ENCODE peak calls at places on chromosomes 1 and 21, in ten cellular contexts. I is heart right ventricle; L is A549; A is CD8-positive, alpha-beta T cell; Z is left lung; N is fibroblast of lung; M is mammary epithelial cell; D is neural progenitor cell; F is tibial nerve; X is uterus. R is an unnamed sample.

GRCh38 chr21:39630827-39631226 is 18.1 kb downstream of the B3GALT5 start:
- DNase-seq in I (no peak), L (peak), A (no peak), Z (no peak), N (peak), M (no peak), D (no peak), F (no peak), X (no peak), R (no peak)

GRCh38 chr1:201091256-201091655 is 21.0 kb downstream of the CACNA1S start:
- DNase-seq in I (no peak), L (no peak), A (no peak), Z (no peak), N (no peak), M (no peak), D (no peak), F (no peak), X (no peak), R (no peak)

GRCh38 chr1:24890861-24891260 is 39.2 kb downstream of the RUNX3 start:
- DNase-seq in I (no peak), L (no peak), A (no peak), Z (no peak), N (no peak), M (no peak), D (no peak), F (no peak), X (no peak), R (no peak)

GRCh38 chr1:204793259-204793658 is 77.4 kb upstream of the NFASC start:
- DNase-seq in I (no peak), L (no peak), A (no peak), Z (no peak), N (no peak), M (no peak), D (no peak), F (no peak), X (no peak), R (no peak)

GRCh38 chr1:58340156-58340555 is 206.4 kb downstream of the OMA1 start:
- DNase-seq in I (no peak), L (no peak), A (no peak), Z (no peak), N (no peak), M (no peak), D (peak), F (no peak), X (no peak), R (no peak)

GRCh38 chr21:41426656-41427311 is 745 bp downstream of the MX1 start:
- DNase-seq in I (no peak), L (no peak), A (no peak), Z (no peak), N (no peak), M (no peak), D (no peak), F (no peak), X (peak), R (no peak)

GRCh38 chr1:219928791-219929118 is 398 bp upstream of the SLC30A10 start:
- DNase-seq in I (no peak), L (no peak), A (no peak), Z (no peak), N (no peak), M (no peak), D (no peak), F (no peak), X (no peak), R (no peak)

GRCh38 chr1:213728593-213729536 is 258.9 kb upstream of the PROX1 start:
- DNase-seq in I (no peak), L (no peak), A (no peak), Z (no peak), N (no peak), M (no peak), D (no peak), F (no peak), X (no peak), R (no peak)

GRCh38 chr1:59788825-59789224 is 25.9 kb upstream of the HOOK1 start:
- DNase-seq in I (no peak), L (no peak), A (no peak), Z (no peak), N (no peak), M (peak), D (no peak), F (no peak), X (no peak), R (no peak)

GRCh38 chr21:17348357-17348756 is 164.5 kb upstream of the CXADR start:
- DNase-seq in I (no peak), L (no peak), A (no peak), Z (no peak), N (no peak), M (no peak), D (no peak), F (no peak), X (no peak), R (no peak)

GRCh38 chr21:46509760-46510159 is 51.1 kb downstream of the DIP2A start:
- DNase-seq in I (no peak), L (peak), A (no peak), Z (peak), N (no peak), M (peak), D (no peak), F (no peak), X (no peak), R (peak)

GRCh38 chr1:248421384-248421783 is 18.5 kb downstream of the OR2T1 start:
- DNase-seq in I (no peak), L (peak), A (no peak), Z (no peak), N (peak), M (peak), D (no peak), F (no peak), X (no peak), R (no peak)

GRCh38 chr1:224205438-224205840 is 22.4 kb downstream of the DEGS1 start:
- DNase-seq in I (no peak), L (peak), A (no peak), Z (no peak), N (peak), M (peak), D (no peak), F (no peak), X (no peak), R (peak)

GRCh38 chr1:62209931-62210595 is 15.4 kb downstream of the L1TD1 start:
- DNase-seq in I (no peak), L (peak), A (no peak), Z (no peak), N (no peak), M (peak), D (no peak), F (no peak), X (no peak), R (no peak)

GRCh38 chr1:246308533-246309075 is 198.5 kb downstream of the SMYD3 start:
- DNase-seq in I (no peak), L (no peak), A (no peak), Z (no peak), N (no peak), M (no peak), D (no peak), F (no peak), X (no peak), R (no peak)

GRCh38 chr1:183251101-183251958 is 65.3 kb downstream of the LAMC2 start:
- DNase-seq in I (no peak), L (no peak), A (no peak), Z (no peak), N (no peak), M (no peak), D (no peak), F (no peak), X (no peak), R (no peak)

GRCh38 chr1:109240158-109241152 is 8.9 kb upstream of the CELSR2 start:
- DNase-seq in I (peak), L (no peak), A (no peak), Z (no peak), N (peak), M (peak), D (peak), F (peak), X (peak), R (peak)

GRCh38 chr1:82269466-82269865 is 468.7 kb downstream of the ADGRL2 start:
- DNase-seq in I (no peak), L (no peak), A (no peak), Z (no peak), N (peak), M (peak), D (no peak), F (no peak), X (no peak), R (peak)

GRCh38 chr1:234781241-234782056 is 171.5 kb upstream of the IRF2BP2 start:
- DNase-seq in I (no peak), L (peak), A (no peak), Z (no peak), N (no peak), M (no peak), D (peak), F (no peak), X (no peak), R (no peak)

GRCh38 chr21:43626390-43626789 is 32.9 kb downstream of the HSF2BP start:
- DNase-seq in I (no peak), L (no peak), A (no peak), Z (no peak), N (peak), M (no peak), D (no peak), F (no peak), X (no peak), R (no peak)

GRCh38 chr1:85237613-85238012 is 21.8 kb downstream of the C1orf52 start:
- DNase-seq in I (no peak), L (no peak), A (no peak), Z (no peak), N (no peak), M (no peak), D (no peak), F (no peak), X (no peak), R (no peak)

GRCh38 chr1:56644064-56644940 is 812 bp upstream of the PRKAA2 start:
- DNase-seq in I (no peak), L (peak), A (no peak), Z (no peak), N (no peak), M (no peak), D (peak), F (no peak), X (no peak), R (peak)

GRCh38 chr1:29062157-29062942 is 61.4 kb downstream of the TMEM200B start:
- DNase-seq in I (no peak), L (no peak), A (no peak), Z (no peak), N (no peak), M (no peak), D (no peak), F (no peak), X (no peak), R (no peak)

DNA sequence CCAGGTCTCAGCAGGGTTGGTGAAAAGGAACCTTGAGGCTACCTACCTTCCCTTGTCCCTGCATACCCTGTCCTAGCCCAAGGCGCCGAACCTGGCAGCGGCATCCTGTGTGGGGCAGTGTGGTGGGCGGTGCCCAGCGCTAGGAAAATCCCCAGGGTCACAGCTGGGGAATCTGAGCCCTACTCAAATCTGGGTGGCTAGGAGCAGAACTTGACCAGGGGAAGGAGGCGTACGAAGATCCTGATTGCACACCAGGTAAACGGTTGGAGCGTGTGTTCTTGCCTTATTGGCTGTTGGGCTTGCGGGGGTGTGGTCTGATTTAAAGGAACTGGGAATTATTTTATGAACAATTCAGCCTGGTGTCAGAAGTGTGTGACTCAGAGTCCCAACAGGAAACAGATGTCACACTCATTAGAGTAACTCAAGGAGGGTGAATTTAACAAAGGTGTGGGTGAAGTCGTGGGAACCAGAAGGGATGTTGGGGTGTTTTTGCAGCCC is 118.6 kb downstream of the LRIG2 start:
- DNase-seq in I (no peak), L (peak), A (no peak), Z (no peak), N (peak), M (peak), D (no peak), F (no peak), X (no peak), R (no peak)
- H3K27ac ChIP-seq in I (no peak), L (peak), A (no peak), Z (no peak), N (no peak), M (no peak), D (no peak), F (no peak), X (no peak), R (no peak)

GRCh38 chr1:207336559-207337467 is 15.3 kb downstream of the CD55 start:
- DNase-seq in I (no peak), L (peak), A (peak), Z (no peak), N (peak), M (peak), D (no peak), F (no peak), X (no peak), R (peak)

GRCh38 chr1:207333620-207334019 is 12.1 kb downstream of the CD55 start:
- DNase-seq in I (no peak), L (no peak), A (no peak), Z (no peak), N (no peak), M (no peak), D (no peak), F (no peak), X (no peak), R (no peak)

DNA sequence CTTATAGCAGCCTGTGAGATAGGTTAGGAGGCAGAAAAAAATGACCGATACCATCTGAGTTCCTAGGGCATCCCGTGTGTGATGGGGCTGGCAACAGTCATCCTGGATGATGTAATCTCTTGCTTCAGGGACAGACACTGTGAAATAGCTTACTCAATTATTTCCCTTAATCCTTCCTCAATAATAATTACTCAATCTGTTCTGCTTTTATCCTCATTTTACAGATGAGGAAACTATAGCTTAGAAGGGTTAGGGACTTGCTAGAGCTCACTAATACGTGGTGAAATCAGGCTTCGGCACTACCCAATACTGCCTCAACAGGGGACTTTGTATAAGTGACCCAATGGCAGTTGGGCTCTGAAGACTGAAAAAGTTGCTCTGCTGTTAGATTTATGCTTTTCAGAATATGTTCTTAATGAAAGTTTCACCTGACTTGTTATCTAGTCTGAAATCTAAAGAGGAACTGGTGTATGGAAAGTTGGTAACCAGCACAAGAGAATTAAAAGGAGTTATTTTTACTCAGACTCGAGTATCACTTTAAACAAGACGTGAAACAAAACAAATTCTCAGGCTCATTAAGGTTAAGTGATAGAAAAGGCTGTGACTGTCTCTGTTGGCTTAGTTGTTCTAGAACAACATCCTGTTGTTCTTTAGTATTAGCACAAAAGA is 14.4 kb downstream of the CD55 start:
- DNase-seq in I (no peak), L (no peak), A (no peak), Z (no peak), N (no peak), M (peak), D (no peak), F (peak), X (no peak), R (no peak)
- TF ChIP-seq CTCF in I (no peak), L (no peak), A (no peak), Z (no peak), N (no peak), M (no peak), D (no peak), F (no peak), X (no peak), R (no peak)

DNA sequence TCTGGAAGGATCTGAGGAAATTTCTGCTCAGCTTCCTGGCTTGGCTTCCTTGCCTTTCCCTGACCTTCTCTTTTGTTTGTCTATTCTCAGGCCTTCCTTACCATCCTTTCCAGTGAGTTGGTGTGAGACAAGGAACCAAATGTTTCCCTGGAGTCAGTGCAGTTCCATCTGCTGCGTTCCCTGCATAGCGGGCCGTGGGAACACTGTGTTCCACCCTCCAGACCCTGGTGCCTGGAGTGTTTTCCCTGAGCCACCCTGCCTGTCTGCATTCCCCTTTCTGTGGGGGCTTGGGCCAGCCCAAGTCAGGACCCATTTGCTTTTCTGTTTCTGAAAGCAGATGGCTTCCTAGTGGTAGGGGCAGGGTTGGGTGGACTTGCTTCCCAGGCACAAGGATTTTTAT is 13.9 kb upstream of the MYOG start:
- DNase-seq in I (no peak), L (no peak), A (no peak), Z (no peak), N (no peak), M (no peak), D (no peak), F (no peak), X (no peak), R (no peak)
- H3K4me3 ChIP-seq in I (no peak), L (no peak), A (no peak), Z (no peak), N (no peak), M (no peak), D (no peak), F (no peak), X (no peak), R (no peak)

GRCh38 chr1:10117132-10117531 is 84.4 kb downstream of the UBE4B start:
- DNase-seq in I (no peak), L (no peak), A (no peak), Z (no peak), N (peak), M (no peak), D (no peak), F (no peak), X (no peak), R (no peak)
- H3K27ac ChIP-seq in I (no peak), L (no peak), A (no peak), Z (no peak), N (no peak), M (no peak), D (no peak), F (no peak), X (no peak), R (no peak)

R was measured in brain microvascular endothelial cell.